ENCODE peak calls at places on chromosomes 13 and 19, in five cellular contexts. One of them, this sample, is unnamed.

GRCh38 chr13:100580045-100580444 is 8.5 kb downstream of the GGACT start:
- DNase-seq in A549: no peak
- DNase-seq in K562: no peak
- DNase-seq in GM12878: no peak
- DNase-seq in SK-N-SH: no peak
- DNase-seq in this sample: no peak

GRCh38 chr19:13838943-13839192 is 38.1 kb upstream of the NANOS3 start:
- DNase-seq in A549: no peak
- DNase-seq in K562: peak; percentile 62
- DNase-seq in GM12878: no peak
- DNase-seq in SK-N-SH: peak; percentile 84
- DNase-seq in this sample: no peak

GRCh38 chr13:75850915-75851314 is 214.8 kb downstream of the LMO7 start:
- DNase-seq in A549: no peak
- DNase-seq in K562: peak; percentile 51
- DNase-seq in GM12878: no peak
- DNase-seq in SK-N-SH: no peak
- DNase-seq in this sample: no peak

GRCh38 chr19:3132971-3133792 is 2.7 kb upstream of the GNA15 start:
- DNase-seq in A549: no peak
- DNase-seq in K562: peak; percentile 79
- DNase-seq in GM12878: peak; percentile 85
- DNase-seq in SK-N-SH: peak; percentile 55
- DNase-seq in this sample: peak; percentile 21

GRCh38 chr19:19528721-19529490 is at the start of gene YJEFN3:
- DNase-seq in A549: no peak
- DNase-seq in K562: no peak
- DNase-seq in GM12878: no peak
- DNase-seq in SK-N-SH: peak; percentile 98
- DNase-seq in this sample: peak; percentile 19

GRCh38 chr19:17455711-17456123 is 5.0 kb downstream of the NXNL1 start:
- DNase-seq in A549: no peak
- DNase-seq in K562: no peak
- DNase-seq in GM12878: no peak
- DNase-seq in SK-N-SH: peak; percentile 65
- DNase-seq in this sample: no peak

GRCh38 chr13:111178417-111178816 is 63.3 kb downstream of the ARHGEF7 start:
- DNase-seq in A549: no peak
- DNase-seq in K562: no peak
- DNase-seq in GM12878: no peak
- DNase-seq in SK-N-SH: no peak
- DNase-seq in this sample: no peak

GRCh38 chr19:18373892-18374629 is 11.9 kb upstream of the GDF15 start:
- DNase-seq in A549: peak; percentile 94
- DNase-seq in K562: peak; percentile 96
- DNase-seq in GM12878: peak; percentile 91
- DNase-seq in SK-N-SH: peak; percentile 64
- DNase-seq in this sample: peak; percentile 99

GRCh38 chr19:41930926-41931592 is 2.8 kb upstream of the ERFL start:
- DNase-seq in A549: no peak
- DNase-seq in K562: no peak
- DNase-seq in GM12878: no peak
- DNase-seq in SK-N-SH: no peak
- DNase-seq in this sample: no peak

GRCh38 chr19:38617764-38618589 is at the start of gene MAP4K1:
- DNase-seq in A549: no peak
- DNase-seq in K562: no peak
- DNase-seq in GM12878: peak; percentile 88
- DNase-seq in SK-N-SH: no peak
- DNase-seq in this sample: no peak

GRCh38 chr13:100887729-100888151 is 213.1 kb upstream of the TMTC4 start:
- DNase-seq in A549: peak; percentile 24
- DNase-seq in K562: no peak
- DNase-seq in GM12878: no peak
- DNase-seq in SK-N-SH: no peak
- DNase-seq in this sample: peak; percentile 82

GRCh38 chr19:31253816-31254551 is 95.3 kb downstream of the TSHZ3 start:
- DNase-seq in A549: no peak
- DNase-seq in K562: no peak
- DNase-seq in GM12878: no peak
- DNase-seq in SK-N-SH: no peak
- DNase-seq in this sample: peak; percentile 47

GRCh38 chr13:110254751-110255553 is 52.0 kb downstream of the COL4A1 start:
- DNase-seq in A549: no peak
- DNase-seq in K562: no peak
- DNase-seq in GM12878: no peak
- DNase-seq in SK-N-SH: no peak
- DNase-seq in this sample: peak; percentile 50

GRCh38 chr13:76684336-76684735 is 201.9 kb downstream of the KCTD12 start:
- DNase-seq in A549: no peak
- DNase-seq in K562: no peak
- DNase-seq in GM12878: no peak
- DNase-seq in SK-N-SH: no peak
- DNase-seq in this sample: no peak

GRCh38 chr13:95073826-95074345 is 227.4 kb downstream of the ABCC4 start:
- DNase-seq in A549: no peak
- DNase-seq in K562: no peak
- DNase-seq in GM12878: no peak
- DNase-seq in SK-N-SH: no peak
- DNase-seq in this sample: no peak
- TF ChIP-seq RCOR1 in A549: no peak
- TF ChIP-seq RCOR1 in K562: no peak
- TF ChIP-seq RCOR1 in GM12878: no peak
- TF ChIP-seq RCOR1 in SK-N-SH: no peak
- TF ChIP-seq RCOR1 in this sample: no peak

DNA sequence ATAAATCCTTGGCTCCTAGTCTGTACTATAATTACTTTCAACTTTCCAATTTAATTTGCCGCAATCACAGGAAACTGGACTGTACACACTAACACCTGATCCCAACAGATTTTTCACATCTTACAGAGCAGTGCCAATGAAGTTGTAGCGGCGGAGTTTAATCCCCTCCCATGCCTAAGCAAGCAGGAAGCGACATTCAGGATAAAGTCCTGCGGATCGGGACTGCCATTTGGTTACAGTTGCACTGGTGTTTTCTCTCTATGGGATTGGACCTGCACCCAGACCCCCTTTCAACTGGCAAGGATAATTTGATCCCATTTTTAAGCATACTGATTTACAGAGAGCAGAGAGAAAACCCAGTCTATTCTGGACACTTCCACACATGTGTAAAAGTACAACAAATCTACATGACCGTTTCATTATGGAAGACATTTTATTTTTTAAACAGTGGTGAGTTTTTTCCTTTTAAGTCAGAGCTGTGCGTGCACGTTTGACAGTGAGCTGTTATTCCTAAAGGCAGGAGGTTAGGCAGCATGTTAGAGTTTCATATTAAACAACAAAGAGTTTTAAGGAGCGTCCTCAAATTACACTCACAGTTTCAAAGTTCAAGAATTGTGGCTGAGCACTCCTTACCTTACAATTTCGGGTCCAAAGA is 141.8 kb upstream of the RFC3 start:
- DNase-seq in A549: no peak
- DNase-seq in K562: no peak
- DNase-seq in GM12878: no peak
- DNase-seq in SK-N-SH: no peak
- DNase-seq in this sample: no peak
- TF ChIP-seq RCOR1 in A549: no peak
- TF ChIP-seq RCOR1 in K562: no peak
- TF ChIP-seq RCOR1 in GM12878: no peak
- TF ChIP-seq RCOR1 in SK-N-SH: no peak
- TF ChIP-seq RCOR1 in this sample: no peak

DNA sequence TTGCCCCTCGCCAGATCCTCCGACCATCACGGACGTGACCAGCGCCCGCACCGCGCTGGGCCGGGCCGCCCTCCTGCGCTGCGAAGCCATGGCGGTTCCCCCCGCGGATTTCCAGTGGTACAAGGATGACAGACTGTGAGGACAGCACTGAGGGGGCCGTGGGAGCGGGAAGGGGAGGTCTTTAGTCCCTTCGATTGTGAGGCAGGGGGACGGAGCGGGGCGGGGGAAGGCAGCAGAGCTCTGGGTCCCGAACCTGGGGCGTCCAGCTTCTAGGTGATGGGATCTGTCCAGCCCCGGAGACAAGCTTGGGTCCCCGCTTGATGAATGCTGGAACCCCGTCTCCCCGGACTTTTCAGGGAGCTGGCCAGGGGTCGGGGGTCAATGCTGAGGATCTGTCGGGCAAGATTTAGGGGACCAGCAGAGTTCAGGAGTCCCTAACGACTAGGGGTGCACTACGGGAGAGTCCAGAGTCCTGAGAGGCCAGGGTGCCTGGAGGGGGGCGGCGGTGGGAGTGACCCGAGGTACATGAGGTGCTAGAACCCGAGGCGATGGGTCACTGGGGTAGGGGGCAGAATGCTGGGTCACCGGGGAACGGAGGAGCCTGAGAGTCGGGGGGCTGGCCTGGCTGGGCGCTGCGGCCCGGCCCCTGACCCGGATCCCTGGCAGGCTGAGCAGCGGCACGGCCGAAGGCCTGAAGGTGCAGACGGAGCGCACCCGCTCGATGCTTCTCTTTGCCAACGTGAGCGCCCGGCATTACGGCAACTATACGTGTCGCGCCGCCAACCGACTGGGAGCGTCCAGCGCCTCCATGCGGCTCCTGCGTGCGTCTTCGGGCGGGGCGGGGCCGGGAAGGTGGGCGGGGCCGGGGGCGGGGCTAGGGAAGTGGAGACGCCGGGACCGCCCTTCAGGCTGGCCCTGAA is 14.6 kb downstream of the VSIG10L start:
- DNase-seq in A549: peak; percentile 85
- DNase-seq in K562: peak; percentile 95
- DNase-seq in GM12878: no peak
- DNase-seq in SK-N-SH: no peak
- DNase-seq in this sample: peak; percentile 17
- TF ChIP-seq RCOR1 in A549: no peak
- TF ChIP-seq RCOR1 in K562: no peak
- TF ChIP-seq RCOR1 in GM12878: no peak
- TF ChIP-seq RCOR1 in SK-N-SH: no peak
- TF ChIP-seq RCOR1 in this sample: no peak

GRCh38 chr13:107582171-107582570 is 633.2 kb downstream of the LIG4 start:
- DNase-seq in A549: no peak
- DNase-seq in K562: no peak
- DNase-seq in GM12878: no peak
- DNase-seq in SK-N-SH: no peak
- DNase-seq in this sample: no peak
- TF ChIP-seq RCOR1 in A549: no peak
- TF ChIP-seq RCOR1 in K562: no peak
- TF ChIP-seq RCOR1 in GM12878: no peak
- TF ChIP-seq RCOR1 in SK-N-SH: no peak
- TF ChIP-seq RCOR1 in this sample: no peak

DNA sequence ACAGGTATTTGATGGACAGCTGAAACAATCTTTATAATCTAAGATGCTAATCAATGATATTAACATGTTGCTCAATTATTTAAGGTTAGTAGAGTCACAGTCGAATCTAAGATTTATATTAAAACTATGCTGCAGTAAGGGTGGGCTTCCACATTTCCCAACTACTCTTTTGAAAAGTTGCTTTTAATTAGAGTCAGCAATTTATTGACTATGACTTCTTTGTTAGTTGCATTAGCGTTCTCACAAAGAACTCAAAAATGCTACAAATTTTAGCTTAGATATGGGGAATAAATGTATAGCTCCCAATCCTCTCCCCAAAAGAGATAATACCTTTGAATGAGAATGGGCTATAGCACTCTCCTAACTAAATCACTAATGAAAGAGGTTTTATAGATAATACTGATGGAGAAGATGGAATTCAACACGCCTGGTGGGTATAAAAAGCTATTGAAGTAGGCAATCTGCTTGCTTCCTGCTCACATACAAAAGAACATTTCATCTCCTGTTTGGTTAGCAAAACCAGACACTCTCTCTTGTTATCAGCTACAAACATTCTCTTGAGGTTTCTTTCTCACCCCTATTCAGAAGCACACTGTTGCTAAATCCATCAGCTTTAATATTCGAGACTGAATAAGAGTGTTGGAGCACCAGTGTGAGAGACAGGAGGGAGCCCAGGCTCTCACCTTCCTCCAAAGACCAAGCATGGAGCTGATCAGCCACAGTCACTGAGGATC is 2.4 kb upstream of the FLT1 start:
- DNase-seq in A549: no peak
- DNase-seq in K562: no peak
- DNase-seq in GM12878: no peak
- DNase-seq in SK-N-SH: no peak
- DNase-seq in this sample: no peak
- TF ChIP-seq RCOR1 in A549: no peak
- TF ChIP-seq RCOR1 in K562: peak; percentile 54
- TF ChIP-seq RCOR1 in GM12878: no peak
- TF ChIP-seq RCOR1 in SK-N-SH: no peak
- TF ChIP-seq RCOR1 in this sample: no peak

GRCh38 chr13:29573190-29573589 is 22.3 kb downstream of the SLC7A1 start:
- DNase-seq in A549: no peak
- DNase-seq in K562: no peak
- DNase-seq in GM12878: no peak
- DNase-seq in SK-N-SH: no peak
- DNase-seq in this sample: peak; percentile 39
- TF ChIP-seq RCOR1 in A549: no peak
- TF ChIP-seq RCOR1 in K562: no peak
- TF ChIP-seq RCOR1 in GM12878: no peak
- TF ChIP-seq RCOR1 in SK-N-SH: no peak
- TF ChIP-seq RCOR1 in this sample: no peak

DNA sequence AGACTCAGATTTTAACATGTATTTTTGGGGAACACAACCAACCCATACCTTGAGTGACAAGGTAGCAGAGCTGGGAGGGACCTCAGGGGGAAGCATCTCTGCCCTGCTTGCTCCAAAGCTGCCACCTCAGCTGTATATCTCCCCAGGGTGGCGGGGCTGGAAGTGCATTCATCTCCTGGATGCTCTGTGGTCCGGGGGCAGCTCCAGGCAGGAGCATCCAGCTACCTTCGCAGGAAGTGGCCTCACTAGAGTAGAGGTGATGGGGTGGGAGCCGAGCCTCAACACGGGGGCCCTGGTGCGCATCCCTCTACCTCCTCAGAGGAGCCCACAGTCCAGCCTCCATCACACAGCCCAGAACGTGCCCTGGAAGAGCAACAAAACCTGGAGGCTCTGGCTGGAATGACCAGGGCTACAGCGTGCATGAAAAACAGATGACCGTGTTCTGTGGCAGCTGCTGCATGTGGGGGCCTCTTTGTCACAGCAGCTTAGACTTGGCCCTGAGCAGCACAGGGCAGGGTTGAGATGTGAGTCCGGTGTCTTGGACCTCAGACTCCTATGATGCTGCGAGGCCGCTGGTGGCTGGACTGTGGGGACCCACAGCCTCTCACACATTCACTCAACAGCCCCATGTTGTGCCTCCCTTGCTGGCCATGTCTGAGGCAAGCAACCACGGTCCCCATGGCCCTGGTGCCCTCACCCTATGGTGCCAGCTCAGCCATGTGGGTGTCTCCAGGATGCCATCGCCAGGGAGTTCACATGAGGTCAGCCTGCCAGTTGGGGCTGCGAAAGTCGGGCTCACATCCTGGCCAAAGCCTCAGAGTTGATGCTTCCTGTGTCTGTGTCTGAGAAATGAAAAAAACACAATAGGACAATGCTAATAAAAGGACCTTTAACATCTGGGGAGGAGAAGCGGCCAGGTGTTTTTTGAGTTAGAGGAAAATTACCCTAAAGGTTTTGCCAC is 17.1 kb upstream of the GAS6 start:
- DNase-seq in A549: no peak
- DNase-seq in K562: no peak
- DNase-seq in GM12878: no peak
- DNase-seq in SK-N-SH: no peak
- DNase-seq in this sample: no peak
- TF ChIP-seq RCOR1 in A549: no peak
- TF ChIP-seq RCOR1 in K562: no peak
- TF ChIP-seq RCOR1 in GM12878: no peak
- TF ChIP-seq RCOR1 in SK-N-SH: no peak
- TF ChIP-seq RCOR1 in this sample: no peak

GRCh38 chr13:29140277-29140676 is 320.1 kb downstream of the MTUS2 start:
- DNase-seq in A549: no peak
- DNase-seq in K562: no peak
- DNase-seq in GM12878: no peak
- DNase-seq in SK-N-SH: no peak
- DNase-seq in this sample: no peak
- TF ChIP-seq RCOR1 in A549: no peak
- TF ChIP-seq RCOR1 in K562: no peak
- TF ChIP-seq RCOR1 in GM12878: no peak
- TF ChIP-seq RCOR1 in SK-N-SH: no peak
- TF ChIP-seq RCOR1 in this sample: no peak